ENCODE peak calls at places on chromosomes 6 and 20, in seven cellular contexts. Q is endothelial cell of umbilical vein, Z is prostate gland, I is RWPE2, E is thyroid gland, H is heart right ventricle, C is spleen. A is an unnamed sample.

GRCh38 chr6:42692151-42692911 is 30.1 kb downstream of the PRPH2 start:
- DNase-seq in Q (peak; percentile 60), Z (peak; percentile 61), I (no peak), E (peak; percentile 85), H (no peak), C (no peak), A (no peak)

GRCh38 chr6:159913862-159914564 is 23.2 kb downstream of the MAS1 start:
- DNase-seq in Q (no peak), Z (no peak), I (no peak), E (no peak), H (no peak), C (no peak), A (no peak)

GRCh38 chr20:32761417-32761830 is 761 bp upstream of the DNMT3B start:
- DNase-seq in Q (no peak), Z (no peak), I (no peak), E (no peak), H (no peak), C (no peak), A (no peak)

GRCh38 chr6:36820700-36821580 is 18.3 kb downstream of the CPNE5 start:
- DNase-seq in Q (peak; percentile 73), Z (no peak), I (no peak), E (no peak), H (peak; percentile 66), C (no peak), A (no peak)

GRCh38 chr6:126102358-126102757 is 116.0 kb downstream of the TRMT11 start:
- DNase-seq in Q (no peak), Z (no peak), I (no peak), E (no peak), H (no peak), C (no peak), A (no peak)

GRCh38 chr20:63124092-63124781 is 91.7 kb downstream of the YTHDF1 start:
- DNase-seq in Q (no peak), Z (no peak), I (peak; percentile 81), E (no peak), H (no peak), C (peak; percentile 34), A (no peak)

GRCh38 chr20:46332373-46333135 is 24.3 kb upstream of the CDH22 start:
- DNase-seq in Q (no peak), Z (no peak), I (no peak), E (no peak), H (no peak), C (no peak), A (no peak)

GRCh38 chr6:133435065-133435728 is 194.0 kb downstream of the EYA4 start:
- DNase-seq in Q (no peak), Z (no peak), I (no peak), E (no peak), H (peak; percentile 23), C (no peak), A (no peak)

GRCh38 chr6:56660374-56660730 is 17.7 kb upstream of the DST start:
- DNase-seq in Q (no peak), Z (no peak), I (no peak), E (no peak), H (no peak), C (no peak), A (no peak)

GRCh38 chr20:56786503-56786902 is 157.4 kb downstream of the TFAP2C start:
- DNase-seq in Q (no peak), Z (no peak), I (no peak), E (no peak), H (no peak), C (peak; percentile 4), A (no peak)

GRCh38 chr20:56793916-56794315 is 164.8 kb downstream of the TFAP2C start:
- DNase-seq in Q (no peak), Z (no peak), I (peak; percentile 73), E (no peak), H (no peak), C (no peak), A (no peak)

GRCh38 chr20:56783826-56784225 is 154.7 kb downstream of the TFAP2C start:
- DNase-seq in Q (no peak), Z (no peak), I (no peak), E (no peak), H (no peak), C (no peak), A (no peak)

GRCh38 chr20:56788671-56789610 is 159.8 kb downstream of the TFAP2C start:
- DNase-seq in Q (no peak), Z (no peak), I (peak; percentile 65), E (no peak), H (no peak), C (no peak), A (no peak)

GRCh38 chr20:56788041-56788670 is 159.1 kb downstream of the TFAP2C start:
- DNase-seq in Q (peak; percentile 36), Z (no peak), I (peak; percentile 97), E (no peak), H (no peak), C (peak; percentile 47), A (no peak)
- H3K4me3 ChIP-seq in Q (no peak overlapping the region), Z (no peak overlapping the region), I (no peak overlapping the region), E (no peak overlapping the region), H (no peak overlapping the region), C (no peak overlapping the region), A (no peak overlapping the region)

DNA sequence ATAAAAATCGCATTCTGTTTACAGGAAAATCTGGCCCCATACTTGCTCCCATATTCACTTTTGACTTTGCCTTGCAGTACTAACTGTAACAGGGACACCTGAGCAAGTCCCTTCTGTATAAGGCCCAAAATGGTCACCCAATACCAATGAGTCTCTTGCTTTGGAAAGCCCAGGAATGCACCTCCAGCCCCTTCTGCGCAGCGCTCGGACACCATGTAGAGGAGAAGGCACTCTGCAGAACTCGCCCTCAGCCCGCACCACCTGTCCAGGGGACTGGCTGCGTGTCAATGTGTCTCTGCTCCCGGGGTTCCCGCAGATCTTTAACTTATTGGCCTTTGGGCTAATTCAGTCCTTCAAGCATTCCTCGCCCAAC is 746 bp upstream of the PRND start:
- DNase-seq in Q (no peak), Z (no peak), I (no peak), E (peak; percentile 8), H (no peak), C (peak; percentile 81), A (no peak)
- TF ChIP-seq CTCF in Q (no peak), Z (no peak), I (peak; percentile 71), E (no peak), H (no peak), C (no peak), A (no peak)

GRCh38 chr6:140058846-140059245 is 684.4 kb upstream of the CITED2 start:
- DNase-seq in Q (no peak), Z (no peak), I (no peak), E (no peak), H (no peak), C (no peak), A (no peak)
- H3K27ac ChIP-seq in Q (no peak overlapping the region), Z (no peak overlapping the region), I (peak overlapping the region; percentile 97), E (no peak overlapping the region), H (no peak overlapping the region), C (no peak overlapping the region), A (no peak overlapping the region)

DNA sequence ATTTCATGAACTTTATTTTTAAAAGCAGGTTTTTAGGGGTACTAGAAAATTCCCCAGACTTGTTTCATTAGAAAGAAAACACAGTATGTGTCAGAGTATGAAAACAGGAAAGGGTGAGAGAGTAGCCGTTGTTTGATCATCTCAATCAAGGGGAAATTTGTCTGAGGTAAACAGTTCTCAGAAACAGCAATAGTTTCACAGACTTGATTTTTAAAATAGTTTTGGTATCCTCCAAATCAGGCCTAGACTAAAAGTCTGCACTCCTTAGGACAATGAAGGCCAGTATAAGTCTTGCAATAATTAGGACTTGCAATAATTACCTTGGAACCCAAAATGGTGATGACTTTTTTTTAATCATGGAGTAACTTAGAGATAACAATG is 176.6 kb upstream of the TAB2 start:
- DNase-seq in Q (peak; percentile 26), Z (no peak), I (no peak), E (no peak), H (no peak), C (no peak), A (no peak)
- H3K4me3 ChIP-seq in Q (no peak overlapping the region), Z (no peak overlapping the region), I (no peak overlapping the region), E (no peak overlapping the region), H (no peak overlapping the region), C (no peak overlapping the region), A (no peak overlapping the region)

DNA sequence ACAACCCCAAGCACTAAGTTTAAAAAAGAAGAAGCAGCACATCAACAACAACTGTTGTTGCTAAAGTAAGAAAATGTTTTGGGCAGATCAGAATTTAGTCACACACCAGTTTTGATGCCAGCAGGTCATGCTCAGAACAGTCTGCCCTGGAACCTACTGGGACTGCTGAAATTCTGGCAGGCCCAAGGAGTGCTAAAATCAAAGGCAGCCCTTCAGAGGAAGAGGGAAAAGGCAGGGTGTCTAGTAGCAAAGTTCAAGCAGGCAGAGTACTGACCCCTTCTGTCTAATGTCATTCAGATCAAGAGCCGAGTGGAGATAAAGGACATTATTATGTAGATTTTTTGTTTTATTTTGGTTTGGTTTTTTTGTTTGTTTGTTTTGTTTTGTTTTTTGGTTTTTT is 96.6 kb upstream of the LOC128125822 start:
- DNase-seq in Q (no peak), Z (no peak), I (no peak), E (no peak), H (peak; percentile 23), C (no peak), A (no peak)
- TF ChIP-seq CTCF in Q (no peak), Z (no peak), I (no peak), E (no peak), H (no peak), C (no peak), A (no peak)

GRCh38 chr6:83590413-83590812 is 78.1 kb downstream of the PRSS35 start:
- DNase-seq in Q (no peak), Z (no peak), I (no peak), E (no peak), H (no peak), C (no peak), A (no peak)
- H3K27ac ChIP-seq in Q (no peak overlapping the region), Z (no peak overlapping the region), I (no peak overlapping the region), E (no peak overlapping the region), H (peak overlapping the region; percentile 33), C (peak overlapping the region; percentile 46), A (no peak overlapping the region)

DNA sequence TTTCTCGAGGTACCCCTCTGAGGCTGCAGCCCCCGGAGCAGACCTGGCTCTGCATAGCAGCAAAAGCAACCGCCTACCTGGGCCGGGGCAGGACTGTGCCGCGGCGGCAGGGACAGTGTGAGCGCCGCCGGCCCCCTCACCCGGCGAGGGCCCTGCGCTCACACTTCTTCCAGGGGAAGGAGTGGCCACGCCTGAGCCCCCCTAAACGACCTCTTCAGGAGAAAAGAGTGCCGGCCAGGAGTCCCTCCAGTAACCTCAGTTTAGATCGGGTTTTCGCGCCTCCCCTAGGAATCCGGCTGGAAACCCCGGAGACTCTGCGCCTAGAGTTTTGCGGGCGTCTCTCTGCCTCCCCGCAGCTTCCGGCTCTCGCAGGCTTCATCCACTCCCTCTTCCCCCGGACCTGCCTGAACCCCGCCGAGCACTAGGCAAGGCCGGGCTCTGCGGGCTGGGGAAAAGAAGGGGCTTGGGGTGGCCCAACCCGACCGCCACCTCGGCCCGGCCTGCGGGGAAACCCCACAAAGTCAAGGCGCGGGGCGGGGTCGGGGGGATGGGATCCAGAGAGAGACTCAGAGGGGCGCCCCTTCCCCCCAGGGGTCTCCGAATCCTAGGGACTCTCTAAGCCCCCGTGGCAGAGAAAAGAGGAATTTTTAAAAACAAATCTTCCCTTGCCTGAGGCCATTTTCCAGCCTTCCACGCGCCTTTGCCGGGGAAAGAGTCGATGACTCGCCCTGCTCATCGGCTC is 558 bp downstream of the LINC00237 start:
- DNase-seq in Q (no peak), Z (no peak), I (no peak), E (no peak), H (no peak), C (no peak), A (no peak)
- H3K4me3 ChIP-seq in Q (no peak overlapping the region), Z (no peak overlapping the region), I (no peak overlapping the region), E (no peak overlapping the region), H (no peak overlapping the region), C (no peak overlapping the region), A (peak overlapping the region; percentile 13)

A was measured in coronary artery.